ENCODE peak calls at places on chromosomes 12 and 14, in ten cellular contexts. M, T, U, H, X, I, A, Y, S and E are unnamed samples.

GRCh38 chr14:21192875-21193535 is 37.1 kb upstream of the OR5AU1 start:
- DNase-seq in M (no peak), T (no peak), U (no peak), H (no peak), X (no peak), I (no peak), A (no peak), Y (no peak), S (no peak), E (no peak)

GRCh38 chr12:23895792-23896218 is 53.7 kb downstream of the SOX5 start:
- DNase-seq in M (no peak), T (no peak), U (peak; percentile 60), H (no peak), X (no peak), I (no peak), A (no peak), Y (no peak), S (no peak), E (no peak)

GRCh38 chr12:14403711-14404164 is 38.3 kb downstream of the ATF7IP start:
- DNase-seq in M (no peak), T (peak; percentile 29), U (no peak), H (no peak), X (peak; percentile 32), I (no peak), A (no peak), Y (no peak), S (no peak), E (no peak)

GRCh38 chr14:58395565-58395814 is 240 bp upstream of the TOMM20L start:
- DNase-seq in M (no peak), T (no peak), U (no peak), H (no peak), X (no peak), I (no peak), A (no peak), Y (no peak), S (no peak), E (no peak)

GRCh38 chr14:76133103-76133502 is 18.6 kb upstream of the GPATCH2L start:
- DNase-seq in M (peak; percentile 70), T (peak; percentile 56), U (no peak), H (no peak), X (no peak), I (no peak), A (no peak), Y (no peak), S (no peak), E (no peak)

GRCh38 chr12:111758120-111758561 is 8.6 kb upstream of the ALDH2 start:
- DNase-seq in M (no peak), T (no peak), U (no peak), H (peak; percentile 47), X (no peak), I (no peak), A (no peak), Y (no peak), S (peak; percentile 68), E (no peak)

GRCh38 chr12:25648460-25648859 is 95.4 kb upstream of the LMNTD1 start:
- DNase-seq in M (peak; percentile 16), T (peak; percentile 89), U (peak; percentile 28), H (peak; percentile 35), X (no peak), I (no peak), A (no peak), Y (no peak), S (peak; percentile 61), E (no peak)

GRCh38 chr14:54555651-54556050 is 11.3 kb upstream of the SAMD4A start:
- DNase-seq in M (no peak), T (peak; percentile 51), U (no peak), H (no peak), X (no peak), I (no peak), A (no peak), Y (no peak), S (no peak), E (no peak)

GRCh38 chr14:89491701-89492381 is 74.8 kb upstream of the FOXN3 start:
- DNase-seq in M (no peak), T (no peak), U (no peak), H (no peak), X (no peak), I (no peak), A (no peak), Y (no peak), S (no peak), E (no peak)

GRCh38 chr14:99481745-99482099 is 513 bp downstream of the CCNK start:
- DNase-seq in M (no peak), T (peak; percentile 25), U (no peak), H (no peak), X (no peak), I (no peak), A (no peak), Y (no peak), S (no peak), E (no peak)

GRCh38 chr14:52119030-52119429 is 50.2 kb upstream of the NID2 start:
- DNase-seq in M (no peak), T (no peak), U (no peak), H (no peak), X (no peak), I (no peak), A (no peak), Y (no peak), S (no peak), E (no peak)

GRCh38 chr12:34219046-34219770 is 196.9 kb downstream of the ALG10 start:
- DNase-seq in M (no peak), T (no peak), U (no peak), H (no peak), X (peak; percentile 15), I (no peak), A (no peak), Y (no peak), S (no peak), E (no peak)

GRCh38 chr14:61585598-61586538 is 109.4 kb upstream of the HIF1A start:
- DNase-seq in M (no peak), T (peak; percentile 79), U (no peak), H (peak; percentile 37), X (no peak), I (no peak), A (no peak), Y (no peak), S (peak; percentile 5), E (no peak)

GRCh38 chr12:67692966-67693365 is 44.4 kb downstream of the DYRK2 start:
- DNase-seq in M (no peak), T (no peak), U (no peak), H (no peak), X (no peak), I (no peak), A (no peak), Y (no peak), S (no peak), E (no peak)

GRCh38 chr14:32469388-32470160 is 140.5 kb downstream of the AKAP6 start:
- DNase-seq in M (no peak), T (peak; percentile 67), U (no peak), H (no peak), X (no peak), I (no peak), A (no peak), Y (no peak), S (no peak), E (no peak)

GRCh38 chr12:131137836-131138637 is 184.3 kb downstream of the ADGRD1 start:
- DNase-seq in M (peak; percentile 51), T (peak; percentile 65), U (peak; percentile 50), H (no peak), X (no peak), I (no peak), A (no peak), Y (no peak), S (no peak), E (no peak)
- TF ChIP-seq CTCF in M (no peak), T (peak; percentile 37), U (no peak), H (no peak), X (no peak), I (no peak), A (no peak), Y (no peak), S (no peak), E (no peak)

DNA sequence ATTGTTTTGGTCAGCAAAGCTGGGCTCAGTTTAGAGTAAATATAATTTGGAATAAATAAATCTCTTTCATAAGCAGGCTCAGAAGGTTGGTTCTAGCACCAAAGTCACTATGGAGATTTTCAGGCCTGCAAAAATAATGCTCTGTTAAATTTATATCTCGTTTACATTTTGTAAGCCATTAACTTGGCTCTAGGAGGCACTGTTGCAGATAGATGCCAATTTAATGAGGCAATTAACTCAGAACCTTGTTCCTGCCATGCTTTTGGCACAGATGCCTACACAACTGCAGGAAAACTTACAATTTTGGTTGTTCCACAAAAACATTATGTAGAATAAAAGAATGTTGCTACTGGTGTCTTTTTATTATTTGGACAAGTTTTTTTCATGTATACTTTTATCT is 428.1 kb downstream of the FLRT2 start:
- DNase-seq in M (no peak), T (no peak), U (no peak), H (no peak), X (no peak), I (no peak), A (no peak), Y (no peak), S (no peak), E (no peak)
- TF ChIP-seq CTCF in M (no peak), T (no peak), U (no peak), H (no peak), X (no peak), I (no peak), A (no peak), Y (no peak), S (no peak), E (no peak)

GRCh38 chr12:1533205-1533601 is 61.2 kb downstream of the FBXL14 start:
- DNase-seq in M (no peak), T (no peak), U (no peak), H (no peak), X (no peak), I (peak; percentile 44), A (no peak), Y (peak; percentile 19), S (no peak), E (no peak)
- TF ChIP-seq CTCF in M (no peak), T (no peak), U (no peak), H (no peak), X (peak; percentile 30), I (no peak), A (no peak), Y (no peak), S (no peak), E (no peak)

GRCh38 chr12:130195369-130195768 is 33.1 kb downstream of the FZD10 start:
- DNase-seq in M (no peak), T (no peak), U (no peak), H (no peak), X (no peak), I (no peak), A (no peak), Y (no peak), S (no peak), E (no peak)

GRCh38 chr12:130194154-130194553 is 31.9 kb downstream of the FZD10 start:
- DNase-seq in M (no peak), T (no peak), U (no peak), H (no peak), X (no peak), I (no peak), A (no peak), Y (no peak), S (no peak), E (no peak)

GRCh38 chr12:130196827-130197226 is 34.6 kb downstream of the FZD10 start:
- DNase-seq in M (no peak), T (no peak), U (no peak), H (no peak), X (no peak), I (no peak), A (no peak), Y (no peak), S (no peak), E (no peak)

GRCh38 chr12:130195776-130196175 is 33.5 kb downstream of the FZD10 start:
- DNase-seq in M (no peak), T (no peak), U (no peak), H (no peak), X (no peak), I (no peak), A (no peak), Y (no peak), S (no peak), E (no peak)

GRCh38 chr12:130192667-130193345 is 30.5 kb downstream of the FZD10 start:
- DNase-seq in M (no peak), T (no peak), U (no peak), H (no peak), X (no peak), I (no peak), A (no peak), Y (no peak), S (no peak), E (no peak)
- TF ChIP-seq CTCF in M (no peak), T (no peak), U (no peak), H (no peak), X (no peak), I (no peak), A (no peak), Y (peak; percentile 67), S (no peak), E (no peak)